ENCODE peak calls at places on chromosomes 6 and 20, in five cellular contexts. N is IMR-90; Q is hepatocyte; H is effector memory CD4-positive, alpha-beta T cell; E is SJSA1. X is an unnamed sample.

GRCh38 chr20:34421766-34422466 is 58.8 kb downstream of the ITCH start:
- DNase-seq in N (no peak), Q (no peak), H (no peak), E (no peak), X (no peak)

GRCh38 chr6:126886106-126886505 is 232.4 kb upstream of the RSPO3 start:
- DNase-seq in N (no peak), Q (no peak), H (no peak), E (no peak), X (no peak)

GRCh38 chr6:131250121-131250520 is 114.9 kb downstream of the AKAP7 start:
- DNase-seq in N (peak), Q (peak), H (no peak), E (peak), X (peak)

GRCh38 chr6:10082385-10082784 is 332.5 kb downstream of the TFAP2A start:
- DNase-seq in N (no peak), Q (no peak), H (no peak), E (no peak), X (no peak)

GRCh38 chr20:39123161-39123560 is 161.0 kb downstream of the DHX35 start:
- DNase-seq in N (no peak), Q (no peak), H (no peak), E (no peak), X (no peak)

GRCh38 chr6:56399250-56399671 is 151.9 kb upstream of the COL21A1 start:
- DNase-seq in N (peak), Q (peak), H (no peak), E (no peak), X (no peak)

GRCh38 chr6:91213229-91213901 is 626.5 kb upstream of the MAP3K7 start:
- DNase-seq in N (no peak), Q (no peak), H (no peak), E (no peak), X (no peak)

GRCh38 chr6:14095444-14095843 is 22.1 kb upstream of the CD83 start:
- DNase-seq in N (no peak), Q (no peak), H (no peak), E (no peak), X (no peak)

GRCh38 chr6:91437295-91437694 is 850.4 kb upstream of the MAP3K7 start:
- DNase-seq in N (no peak), Q (no peak), H (no peak), E (no peak), X (no peak)

GRCh38 chr20:23085415-23086055 is 589 bp downstream of the CD93 start:
- DNase-seq in N (no peak), Q (no peak), H (no peak), E (no peak), X (no peak)

GRCh38 chr6:129597023-129597713 is 112.8 kb downstream of the ARHGAP18 start:
- DNase-seq in N (no peak), Q (no peak), H (no peak), E (no peak), X (no peak)

GRCh38 chr6:128118401-128118800 is 217.5 kb upstream of the THEMIS start:
- DNase-seq in N (peak), Q (no peak), H (no peak), E (no peak), X (peak)

GRCh38 chr6:112321882-112322508 is 25.1 kb upstream of the RFPL4B start:
- DNase-seq in N (no peak), Q (no peak), H (no peak), E (no peak), X (peak)

GRCh38 chr6:73581293-73581692 is 60.5 kb upstream of the EEF1A1 start:
- DNase-seq in N (no peak), Q (no peak), H (no peak), E (no peak), X (no peak)

GRCh38 chr6:123203928-123204327 is 207.9 kb downstream of the CLVS2 start:
- DNase-seq in N (no peak), Q (no peak), H (no peak), E (no peak), X (peak)

GRCh38 chr6:170184324-170184723 is 106.6 kb downstream of the DLL1 start:
- DNase-seq in N (no peak), Q (no peak), H (no peak), E (no peak), X (no peak)

GRCh38 chr20:63574156-63574828 is at the start of gene HELZ2:
- DNase-seq in N (peak), Q (peak), H (peak), E (peak), X (peak)

GRCh38 chr6:127118505-127119360 is at the start of gene RSPO3:
- DNase-seq in N (peak), Q (peak), H (no peak), E (peak), X (peak)

GRCh38 chr20:38842558-38842981 is 37.1 kb downstream of the PPP1R16B start:
- DNase-seq in N (no peak), Q (no peak), H (peak), E (no peak), X (no peak)

GRCh38 chr20:62875419-62876355 is 14.1 kb upstream of the TCFL5 start:
- DNase-seq in N (peak), Q (peak), H (no peak), E (peak), X (peak)

GRCh38 chr6:44078795-44079671 is 48.2 kb downstream of the MRPL14 start:
- DNase-seq in N (peak), Q (peak), H (peak), E (peak), X (peak)

GRCh38 chr6:54958446-54958845 is 111.9 kb downstream of the FAM83B start:
- DNase-seq in N (no peak), Q (no peak), H (no peak), E (no peak), X (no peak)

GRCh38 chr6:52325695-52326471 is 36.1 kb upstream of the PAQR8 start:
- DNase-seq in N (no peak), Q (peak), H (no peak), E (no peak), X (no peak)

GRCh38 chr6:107523794-107524193 is 33.9 kb downstream of the SOBP start:
- DNase-seq in N (no peak), Q (no peak), H (no peak), E (no peak), X (no peak)

GRCh38 chr6:22664968-22665367 is 95.6 kb downstream of the HDGFL1 start:
- DNase-seq in N (no peak), Q (peak), H (no peak), E (no peak), X (peak)

GRCh38 chr6:19879663-19880062 is 42.5 kb downstream of the ID4 start:
- DNase-seq in N (no peak), Q (no peak), H (no peak), E (no peak), X (no peak)

DNA sequence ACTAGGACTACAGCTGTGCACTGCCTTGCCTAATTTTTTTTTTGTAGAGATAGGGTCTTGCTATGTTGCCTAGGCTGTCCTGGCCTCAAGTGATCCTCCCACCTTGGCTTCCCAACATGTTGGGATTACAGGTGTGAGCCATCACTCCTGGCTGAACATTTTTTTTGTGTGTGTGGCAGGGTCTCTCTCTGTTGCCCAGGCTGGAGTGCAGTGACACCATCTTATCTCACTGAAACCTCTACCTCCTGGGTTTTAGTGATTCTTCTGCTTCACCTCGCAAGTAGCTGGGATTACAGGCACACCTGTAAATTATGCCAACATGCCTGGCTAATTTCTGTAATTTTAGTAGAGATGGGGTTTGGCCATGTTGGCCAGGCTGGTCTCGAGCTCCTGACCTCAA is 25.3 kb downstream of the PANK2 start:
- DNase-seq in N (no peak), Q (no peak), H (no peak), E (no peak), X (no peak)
- H3K27ac ChIP-seq in N (no peak), Q (no peak), H (no peak), E (no peak), X (no peak)

DNA sequence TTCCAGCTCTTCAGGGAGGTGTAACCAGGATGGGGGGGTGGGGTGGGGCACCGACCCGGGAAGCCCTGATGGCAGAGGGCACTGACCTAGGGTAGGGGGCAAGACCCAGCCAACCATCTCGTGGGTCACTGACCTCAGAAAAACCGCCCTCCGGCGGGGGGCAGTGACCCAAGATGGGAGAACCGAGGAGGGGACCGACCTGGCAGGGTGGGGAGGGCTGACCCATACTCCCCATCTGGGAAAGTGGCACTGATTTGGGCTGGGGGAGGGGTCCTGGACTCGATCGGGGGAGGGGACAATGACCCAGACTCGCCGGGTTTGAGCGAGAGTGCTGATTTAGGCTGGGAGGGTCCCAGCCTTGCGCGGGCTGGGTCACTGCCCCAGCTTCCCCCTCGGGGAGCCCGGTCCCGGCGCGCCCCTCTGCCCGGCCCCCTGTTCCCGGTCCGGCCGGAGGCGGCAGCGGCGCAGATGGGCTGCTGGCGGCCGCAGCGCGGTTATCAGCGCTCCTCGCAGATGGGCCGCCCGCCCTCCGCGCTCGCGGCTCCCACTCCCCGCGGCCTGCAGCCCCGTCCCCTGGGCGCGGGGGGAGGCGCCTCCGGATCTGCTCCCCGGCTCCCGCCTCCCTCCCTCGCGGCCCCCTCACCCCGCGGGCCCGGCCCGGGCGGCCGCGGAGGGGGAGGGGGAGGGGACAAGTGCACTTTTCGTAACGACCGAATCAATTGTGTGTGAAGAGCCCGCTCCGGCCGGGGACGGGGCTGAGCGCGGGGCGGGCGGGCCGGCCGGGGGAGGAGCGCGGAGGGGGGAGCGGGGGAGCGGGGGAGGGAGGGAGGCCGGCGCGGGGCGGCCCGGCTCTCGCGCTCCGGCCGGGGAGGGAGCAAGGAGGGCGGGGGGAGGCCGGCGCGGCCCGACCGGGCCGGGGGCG is 2.2 kb downstream of the NOL4L start:
- DNase-seq in N (no peak), Q (peak), H (peak), E (no peak), X (peak)
- H3K4me3 ChIP-seq in N (peak), Q (peak), H (peak), E (peak), X (peak)

DNA sequence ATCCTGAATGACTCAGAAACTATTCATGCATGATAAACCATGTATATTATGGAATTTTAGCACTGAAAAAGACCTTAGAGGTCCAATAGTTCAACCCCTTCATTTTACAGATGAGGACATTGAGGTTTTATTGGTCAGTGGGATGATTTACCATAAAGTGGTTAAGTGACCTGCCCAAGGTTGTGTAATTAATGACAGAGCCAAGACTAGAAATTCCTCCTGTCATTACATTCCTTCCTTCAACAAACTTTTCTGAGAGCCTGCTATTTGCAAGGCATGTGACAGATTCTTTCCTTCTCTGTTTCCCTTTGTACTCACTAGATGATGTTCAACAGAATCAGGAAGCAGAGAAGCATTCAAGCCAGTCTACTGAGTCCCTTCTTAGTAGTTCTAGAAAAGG is 170.7 kb upstream of the KCNK16 start:
- DNase-seq in N (no peak), Q (peak), H (no peak), E (no peak), X (no peak)
- H3K27ac ChIP-seq in N (no peak), Q (peak), H (no peak), E (no peak), X (no peak)

GRCh38 chr6:26121141-26122004 is 34.1 kb downstream of the HFE start:
- DNase-seq in N (peak), Q (peak), H (no peak), E (peak), X (no peak)

GRCh38 chr6:26122402-26122792 is 35.2 kb downstream of the HFE start:
- DNase-seq in N (no peak), Q (peak), H (peak), E (no peak), X (no peak)

GRCh38 chr6:26120807-26121140 is 33.5 kb downstream of the HFE start:
- DNase-seq in N (no peak), Q (no peak), H (no peak), E (no peak), X (no peak)

GRCh38 chr6:26122793-26123674 is 35.8 kb downstream of the HFE start:
- DNase-seq in N (peak), Q (peak), H (peak), E (peak), X (peak)

DNA sequence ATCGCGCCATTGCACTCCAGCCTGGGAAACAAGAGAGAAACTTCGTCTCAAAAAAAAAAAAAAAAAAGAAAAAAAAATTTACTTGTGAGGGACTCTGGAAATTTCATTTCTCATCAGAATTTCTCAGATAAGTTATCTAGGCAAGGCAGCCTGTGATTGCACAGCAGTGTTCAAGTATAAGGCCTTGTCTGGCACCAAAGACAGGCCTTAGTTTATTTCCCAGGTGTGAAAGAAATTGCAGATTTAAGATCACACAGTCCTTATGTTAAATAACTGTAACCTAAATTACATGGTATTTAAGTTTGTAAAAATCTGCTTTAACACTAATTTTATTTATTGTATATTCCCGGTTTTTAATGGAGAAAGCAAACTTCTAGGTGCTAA is 34.8 kb downstream of the HFE start:
- DNase-seq in N (no peak), Q (no peak), H (no peak), E (no peak), X (no peak)
- H3K4me3 ChIP-seq in N (no peak), Q (peak), H (no peak), E (no peak), X (no peak)

DNA sequence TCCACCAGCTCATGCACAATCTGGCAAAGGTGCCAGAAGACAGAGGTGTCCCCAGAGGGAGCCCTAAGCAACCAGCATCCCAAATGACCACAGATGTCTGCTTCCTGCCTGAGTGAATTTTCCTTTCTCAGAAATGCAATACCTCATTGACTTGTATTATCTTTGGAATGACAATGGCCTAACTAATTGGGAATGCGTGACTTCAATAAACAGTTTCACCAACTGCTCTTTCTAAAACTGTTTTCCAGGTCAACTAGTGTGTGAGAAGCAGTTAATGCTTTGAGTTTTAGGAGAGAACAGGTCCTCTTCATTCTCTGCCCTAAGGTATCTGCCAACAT is 108.9 kb upstream of the SNX9 start:
- DNase-seq in N (peak), Q (no peak), H (no peak), E (no peak), X (no peak)
- H3K27ac ChIP-seq in N (peak), Q (no peak), H (no peak), E (no peak), X (peak)

GRCh38 chr20:5081196-5081595 is 38.6 kb downstream of the PCNA start:
- DNase-seq in N (no peak), Q (no peak), H (no peak), E (no peak), X (no peak)

GRCh38 chr20:5077761-5078387 is 41.9 kb downstream of the PCNA start:
- DNase-seq in N (no peak), Q (no peak), H (no peak), E (no peak), X (no peak)

GRCh38 chr20:5074050-5074674 is 45.6 kb downstream of the PCNA start:
- DNase-seq in N (no peak), Q (no peak), H (no peak), E (no peak), X (no peak)

GRCh38 chr20:5080384-5080877 is 39.3 kb downstream of the PCNA start:
- DNase-seq in N (peak), Q (no peak), H (no peak), E (no peak), X (peak)

DNA sequence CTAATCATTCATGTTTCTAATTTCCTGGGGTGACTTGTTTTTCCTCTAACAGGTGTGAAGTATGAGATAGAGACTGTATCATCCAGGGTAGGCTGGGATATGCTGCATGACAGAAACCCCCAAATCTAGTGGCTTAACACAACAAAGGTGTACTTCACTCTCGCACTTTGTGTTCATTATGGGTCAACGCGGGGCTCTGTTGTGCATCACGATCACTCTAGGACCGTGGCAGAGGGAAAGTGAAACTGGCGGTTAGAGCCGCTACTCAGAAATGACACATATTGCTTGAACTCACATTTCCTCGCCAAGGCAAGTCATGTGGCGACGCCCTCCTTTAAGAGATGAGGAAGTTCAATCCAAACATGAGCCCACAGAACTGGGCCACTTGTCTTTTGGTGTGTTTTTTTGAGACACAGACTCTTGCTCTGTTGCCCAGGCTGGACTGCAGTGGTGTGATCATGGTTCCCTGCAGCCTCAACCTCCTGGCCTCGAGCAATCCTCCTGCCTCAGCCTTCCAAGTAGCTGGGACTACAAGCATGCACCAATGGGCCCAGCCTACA is 41.3 kb downstream of the PCNA start:
- DNase-seq in N (peak), Q (no peak), H (peak), E (peak), X (peak)
- H3K4me3 ChIP-seq in N (peak), Q (no peak), H (peak), E (peak), X (peak)

DNA sequence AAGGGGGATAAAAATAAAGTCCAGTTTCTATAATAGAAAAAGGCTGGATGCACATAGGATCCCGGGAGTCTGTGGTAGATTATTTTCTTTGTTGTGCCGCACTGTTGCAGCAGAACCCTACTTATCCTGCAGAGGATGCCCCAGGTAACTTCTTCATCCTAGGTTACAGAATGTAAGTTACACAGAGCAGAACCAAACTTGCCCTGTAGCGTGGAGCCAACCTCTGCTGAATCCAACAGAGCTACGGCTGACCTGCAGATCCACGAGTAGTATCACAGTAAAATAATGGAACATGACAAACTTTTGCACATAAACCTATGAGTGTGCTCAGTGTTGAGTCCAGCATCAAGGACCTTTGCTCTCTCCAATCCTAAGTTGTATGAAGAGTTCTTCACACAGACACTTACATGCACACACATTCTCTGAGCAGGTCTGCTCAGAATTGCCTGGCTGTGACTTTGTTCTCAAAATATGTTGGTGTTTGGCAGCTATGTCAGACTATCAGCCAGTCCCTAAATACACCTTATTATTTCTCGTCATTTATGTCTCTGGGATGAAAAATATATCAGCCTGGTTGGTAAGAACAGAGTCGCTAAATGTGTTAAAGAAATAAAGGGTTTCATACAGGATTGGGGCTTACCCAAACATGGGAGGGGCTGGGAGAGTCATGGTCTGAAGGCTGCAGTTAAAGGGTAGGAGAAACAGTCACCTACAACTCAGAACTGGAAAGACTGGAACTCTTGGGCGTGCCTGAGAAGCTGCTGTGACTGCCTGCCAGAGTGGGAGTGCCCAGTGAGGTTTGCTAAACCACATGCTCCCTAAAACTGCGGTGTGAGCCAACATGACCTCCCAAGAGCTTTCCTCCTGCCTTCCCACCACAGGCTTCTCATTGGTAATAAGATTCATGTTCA is 165.1 kb upstream of the SLC24A3 start:
- DNase-seq in N (no peak), Q (peak), H (no peak), E (no peak), X (no peak)
- H3K27ac ChIP-seq in N (no peak), Q (peak), H (no peak), E (no peak), X (no peak)